ENCODE peak calls at places on chromosomes 12 and 14, in six cellular contexts. I is uterus, N is NT2/D1, V is GM23248, P is kidney epithelial cell, C is ovary. A is an unnamed sample.

GRCh38 chr12:130714591-130715149 is 1.4 kb downstream of the RIMBP2 start:
- DNase-seq in I (peak; percentile 23), V (no peak), C (peak; percentile 17), P (no peak), N (no peak), A (no peak)

GRCh38 chr12:53103860-53104305 is 597 bp downstream of the SOAT2 start:
- DNase-seq in I (no peak), C (no peak), N (no peak), P (no peak), V (no peak), A (peak; percentile 25)

GRCh38 chr12:24228980-24229730 is 279.7 kb upstream of the SOX5 start:
- DNase-seq in C (no peak), N (no peak), I (no peak), V (no peak), P (no peak), A (no peak)

GRCh38 chr14:37584211-37585100 is 10.6 kb downstream of the FOXA1 start:
- DNase-seq in N (no peak), C (no peak), V (no peak), P (no peak), I (no peak), A (peak; percentile 73)

GRCh38 chr12:115990241-115990640 is 287.3 kb downstream of the MED13L start:
- DNase-seq in C (no peak), I (no peak), P (no peak), N (no peak), V (no peak), A (no peak)

GRCh38 chr12:124100572-124101178 is 127.7 kb downstream of the ZNF664 start:
- DNase-seq in N (no peak), V (no peak), C (no peak), P (no peak), I (no peak), A (no peak)

GRCh38 chr12:13195848-13196301 is 651 bp upstream of the EMP1 start:
- DNase-seq in I (peak; percentile 50), C (no peak), N (no peak), P (no peak), V (peak; percentile 82), A (no peak)

GRCh38 chr12:101407054-101407437 is 526 bp downstream of the ARL1 start:
- DNase-seq in V (no peak), N (no peak), C (no peak), I (peak; percentile 17), P (no peak), A (no peak)

GRCh38 chr12:2783936-2784600 is 10.7 kb upstream of the FKBP4 start:
- DNase-seq in V (peak; percentile 70), I (peak; percentile 50), N (peak; percentile 85), C (peak; percentile 67), P (no peak), A (peak; percentile 76)

GRCh38 chr12:76820888-76821482 is 57.1 kb downstream of the ZDHHC17 start:
- DNase-seq in V (peak; percentile 68), I (peak; percentile 36), P (no peak), C (no peak), N (peak; percentile 39), A (no peak)

GRCh38 chr12:93234641-93235040 is 143.1 kb upstream of the NUDT4 start:
- DNase-seq in I (no peak), N (no peak), C (no peak), V (no peak), P (no peak), A (no peak)

GRCh38 chr12:105321125-105321524 is 9.4 kb upstream of the C12orf75 start:
- DNase-seq in C (no peak), I (no peak), P (no peak), N (no peak), V (no peak), A (no peak)

GRCh38 chr12:115235880-115236279 is 551.9 kb upstream of the TBX3 start:
- DNase-seq in P (no peak), V (no peak), I (no peak), N (no peak), C (no peak), A (no peak)

GRCh38 chr12:4320859-4321701 is at the start of gene TIGAR:
- DNase-seq in P (peak; percentile 77), C (peak; percentile 86), V (peak; percentile 99), N (peak; percentile 100), I (peak; percentile 88), A (peak; percentile 97)

GRCh38 chr12:4325984-4326383 is 5.0 kb downstream of the TIGAR start:
- DNase-seq in I (no peak), C (no peak), P (no peak), V (no peak), N (no peak), A (no peak)

GRCh38 chr12:4324366-4324765 is 3.4 kb downstream of the TIGAR start:
- DNase-seq in C (no peak), I (no peak), N (no peak), P (no peak), V (no peak), A (no peak)

GRCh38 chr12:4322789-4323188 is 1.8 kb downstream of the TIGAR start:
- DNase-seq in I (no peak), N (no peak), C (no peak), V (no peak), P (no peak), A (no peak)

DNA sequence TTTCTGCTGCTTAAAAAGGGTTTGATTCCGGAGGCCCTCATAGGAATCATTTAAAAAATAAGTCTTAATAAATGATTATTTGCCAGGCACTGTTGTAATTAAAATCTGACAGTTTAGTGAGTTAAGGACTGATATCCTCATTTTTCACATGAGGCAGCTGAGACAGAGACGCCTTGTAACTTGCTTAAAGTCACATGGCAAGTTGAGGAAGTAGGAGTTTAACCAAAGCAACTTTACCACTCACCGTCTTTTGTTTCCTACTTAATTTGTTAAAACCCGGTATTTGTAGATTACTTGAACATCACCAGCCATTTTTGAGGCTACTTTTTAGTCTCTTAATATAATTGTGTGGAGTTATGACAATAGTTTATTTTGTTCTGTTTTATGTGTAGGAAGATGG is 2.4 kb downstream of the TIGAR start:
- DNase-seq in C (no peak), N (no peak), I (no peak), V (no peak), P (no peak), A (no peak)
- H3K4me3 ChIP-seq in C (no peak overlapping the region), N (no peak overlapping the region), I (no peak overlapping the region), V (no peak overlapping the region), P (no peak overlapping the region), A (no peak overlapping the region)

GRCh38 chr14:75258079-75258802 is 20.4 kb upstream of the FOS start:
- DNase-seq in V (peak; percentile 84), C (peak; percentile 49), P (no peak), N (no peak), I (peak; percentile 81), A (peak; percentile 73)

GRCh38 chr14:75258803-75259509 is 19.7 kb upstream of the FOS start:
- DNase-seq in P (peak; percentile 97), V (peak; percentile 100), C (peak; percentile 97), I (peak; percentile 98), N (peak; percentile 97), A (peak; percentile 100)

GRCh38 chr14:75262641-75263040 is 16.0 kb upstream of the FOS start:
- DNase-seq in V (no peak), C (no peak), I (no peak), P (no peak), N (no peak), A (no peak)

GRCh38 chr14:75259510-75259855 is 19.1 kb upstream of the FOS start:
- DNase-seq in P (no peak), I (no peak), C (no peak), V (peak; percentile 82), N (no peak), A (no peak)

GRCh38 chr14:75259946-75260545 is 18.6 kb upstream of the FOS start:
- DNase-seq in N (no peak), P (no peak), V (peak; percentile 4), C (no peak), I (no peak), A (no peak)
- H3K4me3 ChIP-seq in N (no peak overlapping the region), P (no peak overlapping the region), V (peak overlapping the region; percentile 69), C (no peak overlapping the region), I (no peak overlapping the region), A (no peak overlapping the region)

DNA sequence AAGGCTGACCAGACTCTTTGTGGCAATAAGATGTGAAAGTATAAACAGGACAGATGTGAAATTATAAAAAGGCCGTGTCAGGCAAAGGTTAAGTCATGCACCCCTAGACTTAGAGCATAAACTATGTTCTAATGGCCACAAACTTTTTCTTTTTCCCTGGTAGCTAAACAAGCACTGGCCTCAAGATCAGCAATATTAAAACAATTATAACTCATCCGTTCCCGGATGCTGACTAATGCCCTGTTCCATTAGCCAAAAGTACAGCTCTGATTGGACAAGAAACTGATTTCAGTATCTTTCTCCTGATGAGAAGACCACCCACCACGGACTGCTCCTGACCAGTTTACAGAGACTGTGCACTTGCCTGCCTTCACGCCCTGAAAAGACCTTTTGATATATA is 162.2 kb downstream of the IPO8 start:
- DNase-seq in V (peak; percentile 37), P (no peak), C (no peak), N (no peak), I (no peak), A (no peak)
- H3K4me3 ChIP-seq in V (no peak overlapping the region), P (no peak overlapping the region), C (no peak overlapping the region), N (no peak overlapping the region), I (no peak overlapping the region), A (no peak overlapping the region)

GRCh38 chr14:24098229-24098926 is 4.3 kb downstream of the PCK2 start:
- DNase-seq in P (no peak), C (no peak), V (no peak), I (no peak), N (no peak), A (peak; percentile 37)
- H3K4me3 ChIP-seq in P (no peak overlapping the region), C (no peak overlapping the region), V (no peak overlapping the region), I (no peak overlapping the region), N (no peak overlapping the region), A (no peak overlapping the region)

GRCh38 chr12:6471992-6472366 is 1.5 kb upstream of the VAMP1 start:
- DNase-seq in N (no peak), C (no peak), P (no peak), I (no peak), V (peak; percentile 95), A (no peak)

GRCh38 chr12:6468283-6468575 is 2.2 kb downstream of the VAMP1 start:
- DNase-seq in V (peak; percentile 79), N (no peak), C (no peak), I (no peak), P (no peak), A (no peak)

GRCh38 chr12:6470375-6471163 is at the start of gene VAMP1:
- DNase-seq in I (peak; percentile 97), V (peak; percentile 100), N (peak; percentile 100), P (peak; percentile 81), C (peak; percentile 95), A (peak; percentile 99)

GRCh38 chr12:6469609-6470374 is 685 bp downstream of the VAMP1 start:
- DNase-seq in V (peak; percentile 40), I (no peak), C (no peak), N (no peak), P (no peak), A (no peak)

DNA sequence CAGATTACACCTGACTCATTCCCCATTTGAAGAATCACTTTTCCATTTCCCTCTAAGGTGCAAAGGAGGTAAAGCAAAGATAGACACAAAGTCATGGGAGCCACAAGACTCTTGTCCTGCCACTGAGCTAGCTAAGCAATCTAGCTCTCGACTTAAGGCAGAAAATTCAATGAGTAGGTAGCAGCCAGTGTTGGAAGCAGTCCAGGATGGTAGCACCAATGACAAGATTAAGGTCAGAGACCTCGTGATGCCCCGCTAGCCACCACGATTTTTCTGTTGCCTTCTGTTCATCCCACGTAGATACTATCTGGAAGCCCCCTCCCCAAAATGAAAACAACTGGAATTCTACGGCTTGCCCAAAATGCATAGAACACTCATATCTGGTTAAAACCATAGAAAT is 1.4 kb downstream of the VAMP1 start:
- DNase-seq in P (no peak), N (no peak), I (no peak), C (no peak), V (no peak), A (peak; percentile 33)
- H3K4me3 ChIP-seq in P (no peak overlapping the region), N (no peak overlapping the region), I (no peak overlapping the region), C (no peak overlapping the region), V (peak overlapping the region; percentile 82), A (no peak overlapping the region)

GRCh38 chr12:89163918-89164317 is 188.4 kb downstream of the DUSP6 start:
- DNase-seq in P (no peak), N (no peak), C (no peak), V (no peak), I (peak; percentile 21), A (no peak)
- H3K4me3 ChIP-seq in P (no peak overlapping the region), N (no peak overlapping the region), C (no peak overlapping the region), V (no peak overlapping the region), I (no peak overlapping the region), A (no peak overlapping the region)